ENCODE peak calls at places on chromosomes 12 and 14, in five cellular contexts. Z is heart left ventricle, M is breast epithelium, I is vagina, J is K562. E is an unnamed sample.

GRCh38 chr14:105281354-105282097 is 19.3 kb downstream of the BRF1 start:
- DNase-seq in Z (no peak), M (no peak), I (no peak), J (no peak), E (no peak)

GRCh38 chr12:1517007-1517406 is 77.4 kb downstream of the FBXL14 start:
- DNase-seq in Z (no peak), M (no peak), I (no peak), J (no peak), E (no peak)

GRCh38 chr12:57066245-57066644 is 12.3 kb downstream of the NEMP1 start:
- DNase-seq in Z (no peak), M (no peak), I (no peak), J (no peak), E (no peak)

GRCh38 chr12:67202344-67203012 is 66.7 kb upstream of the CAND1 start:
- DNase-seq in Z (no peak), M (no peak), I (no peak), J (no peak), E (no peak)

GRCh38 chr12:92297932-92298681 is 152.5 kb upstream of the BTG1 start:
- DNase-seq in Z (no peak), M (no peak), I (no peak), J (no peak), E (no peak)

GRCh38 chr12:60278209-60278608 is 682.4 kb downstream of the SLC16A7 start:
- DNase-seq in Z (no peak), M (no peak), I (no peak), J (no peak), E (no peak)

GRCh38 chr12:72876092-72876491 is 603.9 kb downstream of the TRHDE start:
- DNase-seq in Z (no peak), M (no peak), I (no peak), J (no peak), E (no peak)

GRCh38 chr14:75334191-75335051 is 55.8 kb downstream of the FOS start:
- DNase-seq in Z (peak), M (no peak), I (no peak), J (no peak), E (no peak)

GRCh38 chr12:53219116-53219955 is 12.3 kb upstream of the ITGB7 start:
- DNase-seq in Z (peak), M (no peak), I (no peak), J (peak), E (no peak)

GRCh38 chr14:90305176-90305601 is 26.6 kb downstream of the NRDE2 start:
- DNase-seq in Z (no peak), M (no peak), I (no peak), J (no peak), E (no peak)

GRCh38 chr12:53345486-53346195 is 9.5 kb upstream of the SP7 start:
- DNase-seq in Z (peak), M (no peak), I (no peak), J (no peak), E (no peak)

GRCh38 chr12:114355389-114356088 is 50.4 kb downstream of the TBX5 start:
- DNase-seq in Z (peak), M (no peak), I (no peak), J (no peak), E (no peak)

GRCh38 chr14:104364830-104365229 is 214.7 kb upstream of the C14orf180 start:
- DNase-seq in Z (no peak), M (no peak), I (no peak), J (no peak), E (no peak)

GRCh38 chr14:99195602-99196309 is 76.2 kb downstream of the BCL11B start:
- DNase-seq in Z (no peak), M (no peak), I (no peak), J (no peak), E (no peak)

GRCh38 chr12:12715459-12716150 is 1.6 kb upstream of the CDKN1B start:
- DNase-seq in Z (no peak), M (no peak), I (no peak), J (no peak), E (no peak)

DNA sequence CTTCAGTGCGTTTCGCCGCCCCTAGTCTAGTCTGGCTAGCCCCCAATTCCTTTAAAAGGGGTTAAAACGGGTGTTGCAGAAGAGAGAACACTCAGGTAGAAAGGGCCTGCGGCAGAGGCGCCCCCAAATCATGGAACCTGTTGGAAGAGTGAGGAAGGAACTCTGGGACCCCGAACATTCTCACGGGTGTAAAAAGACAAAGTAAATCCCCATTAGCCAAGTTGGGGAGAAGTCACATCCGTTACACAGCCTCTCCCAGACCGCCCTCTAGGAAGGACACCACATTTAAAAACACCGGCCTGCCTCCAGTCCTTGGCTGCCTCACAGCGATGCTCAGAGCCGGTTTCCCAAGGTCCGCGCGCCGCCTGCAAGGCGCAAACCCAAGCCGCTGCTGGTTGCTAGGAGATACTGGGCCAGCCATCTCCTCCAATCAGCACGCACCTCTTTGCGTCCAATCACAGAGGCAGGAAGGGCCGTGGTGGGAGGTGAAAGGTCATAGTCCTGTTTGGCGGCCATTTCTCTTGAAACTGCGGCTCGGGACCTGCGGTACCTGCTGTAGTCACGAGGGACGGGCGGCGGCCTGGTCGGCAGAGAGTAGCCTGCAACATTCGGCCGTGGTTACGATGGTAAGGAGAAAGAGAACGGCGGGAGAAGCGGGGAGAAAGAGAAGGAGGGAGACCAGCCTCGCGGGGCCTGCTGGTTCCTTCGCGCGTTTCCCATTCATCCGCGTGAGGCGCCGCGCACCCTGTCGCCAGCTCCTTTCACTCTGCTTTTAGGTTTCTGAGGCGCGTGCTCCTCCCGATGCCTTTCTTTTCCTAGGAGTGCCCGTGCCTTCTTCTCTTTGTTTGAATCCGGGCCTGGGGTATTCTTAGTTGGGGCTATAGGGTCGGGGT is at the start of gene SNRPF:
- DNase-seq in Z (peak), M (peak), I (no peak), J (peak), E (peak)
- TF ChIP-seq POLR2A in Z (no peak), M (no peak), I (no peak), J (peak), E (peak)

GRCh38 chr12:49230810-49231209 is 34.1 kb upstream of the TUBA1C start:
- DNase-seq in Z (no peak), M (no peak), I (no peak), J (no peak), E (no peak)
- TF ChIP-seq POLR2A in Z (no peak), M (no peak), I (no peak), J (no peak), E (no peak)

DNA sequence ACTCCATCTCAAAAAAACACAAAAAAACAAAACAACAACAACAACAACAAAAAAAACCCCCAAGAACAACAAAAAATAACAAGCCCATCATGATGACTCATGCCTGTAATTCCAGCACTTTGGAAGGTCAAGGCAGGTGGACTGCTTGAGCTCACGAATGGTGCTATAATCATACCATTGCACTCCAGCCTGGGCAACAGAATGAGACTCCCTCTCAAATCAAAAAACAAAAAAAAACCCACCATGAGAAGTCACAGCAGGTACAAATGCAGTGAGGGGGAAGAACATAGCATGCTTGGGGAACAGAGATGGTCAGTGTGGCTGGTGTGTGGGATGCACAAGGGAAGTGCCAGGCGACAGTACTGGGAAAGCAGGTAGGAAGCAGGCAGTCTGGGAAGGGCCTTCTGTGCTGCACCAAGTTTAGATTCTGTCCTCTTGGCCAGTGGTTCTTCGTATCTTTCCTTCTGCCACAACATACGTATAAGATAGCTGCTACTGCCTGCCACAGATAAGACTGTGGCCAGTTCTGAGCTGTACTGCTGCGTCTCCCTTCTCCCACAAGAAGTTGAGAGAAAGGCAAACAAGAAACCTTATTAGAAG is 28.0 kb downstream of the ATG14 start:
- DNase-seq in Z (no peak), M (no peak), I (no peak), J (peak), E (no peak)
- TF ChIP-seq POLR2A in Z (no peak), M (no peak), I (no peak), J (no peak), E (no peak)

DNA sequence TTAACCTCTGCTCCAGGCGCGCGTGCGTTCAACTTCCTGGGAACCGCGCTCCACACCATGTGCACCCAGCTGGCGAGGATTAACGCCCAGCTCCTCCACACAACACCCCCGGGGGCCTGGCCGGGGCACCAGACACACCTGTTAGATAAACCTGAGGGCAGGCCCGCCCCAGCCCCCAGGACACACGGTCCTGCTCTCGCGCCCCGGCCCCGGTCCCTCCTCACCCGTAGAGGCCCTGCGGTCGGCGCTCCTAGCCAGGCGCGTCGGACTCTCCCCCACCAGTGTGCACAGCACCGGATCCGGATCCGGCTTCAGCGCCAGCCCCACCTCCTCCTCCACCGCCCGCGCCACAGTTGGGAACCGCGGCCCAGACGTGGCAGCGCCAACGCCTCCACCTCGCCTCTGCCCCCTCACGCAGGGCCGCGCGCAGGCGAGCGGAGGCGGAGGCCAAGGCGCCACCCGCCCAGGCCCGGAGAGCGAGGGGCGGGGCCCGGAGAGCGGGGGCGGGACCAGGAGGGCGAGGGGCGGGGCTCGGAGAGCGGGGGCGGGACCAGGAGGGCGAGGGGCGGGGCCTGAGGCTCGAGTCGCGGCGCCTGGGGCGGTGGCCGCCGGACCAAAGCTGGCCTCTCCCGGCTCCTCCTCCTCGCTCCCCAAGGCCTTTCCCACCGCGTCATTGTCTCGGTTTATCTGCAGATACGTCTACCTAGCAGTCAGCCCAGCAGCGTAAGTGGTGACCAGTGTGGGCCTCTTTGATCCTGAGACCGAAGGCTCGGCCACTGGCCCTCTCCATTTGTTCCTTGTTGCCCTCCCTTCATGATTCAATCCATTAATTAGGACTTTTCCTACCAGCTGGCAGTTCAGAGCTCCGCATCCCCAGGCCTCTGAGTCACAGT is at the start of gene GNPNAT1:
- DNase-seq in Z (peak), M (peak), I (no peak), J (peak), E (peak)
- TF ChIP-seq POLR2A in Z (no peak), M (no peak), I (no peak), J (peak), E (peak)

DNA sequence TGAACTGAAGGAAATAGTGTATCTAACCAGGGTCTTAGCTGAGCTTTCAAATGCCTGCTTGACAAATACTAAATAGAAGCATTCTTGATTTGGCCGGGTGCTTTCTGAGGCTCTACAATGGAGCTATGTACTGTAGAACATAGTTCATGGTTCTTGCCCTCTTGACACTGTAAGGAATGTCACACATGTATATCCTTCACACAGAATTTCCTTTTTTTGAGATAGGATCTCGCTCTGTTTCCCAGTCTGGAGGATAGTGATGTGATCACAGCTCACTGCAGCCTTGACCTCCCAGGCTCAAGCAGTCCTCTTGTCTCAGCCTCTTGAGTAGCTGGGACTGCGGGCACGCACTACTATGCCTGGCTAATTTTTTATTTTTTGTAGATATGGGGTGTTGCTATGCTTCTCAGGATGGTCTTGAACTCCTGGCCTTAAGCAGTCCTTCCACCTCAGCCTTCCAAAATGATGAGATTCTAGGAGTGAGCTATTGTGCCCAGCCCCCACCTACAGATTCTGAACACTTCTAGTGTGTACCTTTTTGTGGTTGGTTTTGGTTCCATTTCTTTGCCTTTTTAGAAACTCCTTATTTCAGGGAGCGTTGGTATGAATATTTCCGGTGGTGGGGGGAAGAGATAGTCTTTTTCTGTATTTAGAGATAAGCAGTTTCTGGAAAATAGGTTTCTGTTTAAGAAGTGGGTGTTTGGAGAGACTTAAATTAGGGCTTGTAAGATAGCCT is 4.2 kb downstream of the MLXIP start:
- DNase-seq in Z (no peak), M (no peak), I (no peak), J (no peak), E (no peak)
- TF ChIP-seq POLR2A in Z (no peak), M (no peak), I (no peak), J (no peak), E (no peak)

GRCh38 chr14:64516969-64517368 is 12.4 kb downstream of the ZBTB1 start:
- DNase-seq in Z (no peak), M (no peak), I (no peak), J (no peak), E (no peak)

GRCh38 chr14:64525354-64525753 is 15.2 kb upstream of the HSPA2 start:
- DNase-seq in Z (no peak), M (no peak), I (no peak), J (no peak), E (no peak)

GRCh38 chr14:64518229-64518628 is 13.7 kb downstream of the ZBTB1 start:
- DNase-seq in Z (no peak), M (no peak), I (no peak), J (no peak), E (no peak)

GRCh38 chr14:64520699-64521098 is 16.1 kb downstream of the ZBTB1 start:
- DNase-seq in Z (no peak), M (no peak), I (no peak), J (no peak), E (no peak)

GRCh38 chr14:64522591-64523355 is 17.8 kb upstream of the HSPA2 start:
- DNase-seq in Z (no peak), M (no peak), I (no peak), J (no peak), E (no peak)
- TF ChIP-seq POLR2A in Z (no peak), M (no peak), I (no peak), J (no peak), E (no peak)

GRCh38 chr12:22788913-22789312 is 163.9 kb downstream of the ETNK1 start:
- DNase-seq in Z (no peak), M (no peak), I (no peak), J (no peak), E (no peak)

GRCh38 chr12:22792198-22792597 is 167.2 kb downstream of the ETNK1 start:
- DNase-seq in Z (no peak), M (no peak), I (no peak), J (no peak), E (no peak)

DNA sequence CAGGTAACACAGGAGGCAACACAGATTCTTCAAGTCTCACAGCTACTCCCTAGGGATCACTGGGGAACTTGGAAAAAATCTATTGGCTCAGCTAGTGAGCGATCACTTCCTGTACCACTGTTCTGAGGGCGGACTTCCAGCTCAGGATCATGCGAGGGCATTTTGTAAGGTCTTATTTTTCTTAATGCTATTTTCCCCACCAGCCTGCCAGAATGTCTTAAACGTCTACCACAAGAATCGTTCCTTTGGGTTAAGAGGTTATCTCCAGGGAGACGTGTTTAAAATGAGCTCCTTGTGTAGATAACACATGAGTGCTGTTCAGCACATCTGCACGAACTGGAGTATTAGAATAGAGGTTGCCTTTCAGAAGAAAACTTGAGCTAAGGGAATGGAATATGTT is 162.6 kb downstream of the ETNK1 start:
- DNase-seq in Z (no peak), M (no peak), I (no peak), J (no peak), E (no peak)
- TF ChIP-seq POLR2A in Z (no peak), M (no peak), I (no peak), J (no peak), E (no peak)